ENCODE peak calls at places on chromosomes 11 and 22, in four cellular contexts. D is tibial nerve, F is esophagus squamous epithelium, A is mesendoderm. I is an unnamed sample.

GRCh38 chr11:76634934-76635333 is 35.6 kb downstream of the LRRC32 start:
- DNase-seq in D (no peak), A (no peak), F (no peak), I (no peak)

GRCh38 chr11:120091121-120091520 is 46.8 kb downstream of the TRIM29 start:
- DNase-seq in A (no peak), D (no peak), F (no peak), I (no peak)

GRCh38 chr11:114893329-114893728 is 215.0 kb downstream of the NXPE2 start:
- DNase-seq in F (no peak), D (no peak), A (no peak), I (no peak)

GRCh38 chr22:26825960-26826359 is 168.6 kb downstream of the MIAT start:
- DNase-seq in D (no peak), A (no peak), F (no peak), I (no peak)

GRCh38 chr22:37212174-37212906 is at the start of gene SSTR3:
- DNase-seq in D (no peak), F (no peak), A (no peak), I (no peak)

GRCh38 chr22:19713228-19713627 is 1.1 kb upstream of the SEPTIN5 start:
- DNase-seq in D (no peak), F (no peak), A (no peak), I (no peak)

GRCh38 chr11:27241316-27242122 is 121.5 kb downstream of the CCDC34 start:
- DNase-seq in F (no peak), A (peak), D (no peak), I (no peak)

GRCh38 chr11:75323609-75324008 is 27.9 kb downstream of the ARRB1 start:
- DNase-seq in F (no peak), D (no peak), A (peak), I (no peak)

GRCh38 chr11:35267504-35267903 is 128.5 kb downstream of the CD44 start:
- DNase-seq in A (no peak), D (no peak), F (no peak), I (no peak)

GRCh38 chr11:128302425-128303186 is 284.8 kb downstream of the ETS1 start:
- DNase-seq in D (no peak), F (no peak), A (peak), I (no peak)

GRCh38 chr22:29302681-29303465 is 3.6 kb upstream of the GAS2L1 start:
- DNase-seq in F (no peak), A (peak), D (no peak), I (no peak)

GRCh38 chr22:46563381-46564083 is 26.1 kb upstream of the CELSR1 start:
- DNase-seq in A (peak), D (peak), F (no peak), I (no peak)

GRCh38 chr22:27473533-27473932 is 328.0 kb downstream of the MN1 start:
- DNase-seq in A (peak), F (no peak), D (no peak), I (no peak)

GRCh38 chr22:36194971-36195370 is 6.6 kb downstream of the APOL4 start:
- DNase-seq in D (no peak), F (no peak), A (peak), I (peak)

GRCh38 chr11:30914143-30914762 is 328.1 kb upstream of the MPPED2 start:
- DNase-seq in D (no peak), A (peak), F (no peak), I (peak)

GRCh38 chr11:59841514-59841913 is 3.8 kb downstream of the CBLIF start:
- DNase-seq in F (no peak), A (no peak), D (no peak), I (no peak)

GRCh38 chr11:116736763-116737162 is 36.0 kb downstream of the BUD13 start:
- DNase-seq in F (no peak), A (peak), D (no peak), I (no peak)

GRCh38 chr11:34570584-34570983 is 50.3 kb upstream of the EHF start:
- DNase-seq in F (no peak), D (no peak), A (no peak), I (no peak)

GRCh38 chr11:90208857-90209256 is 14.0 kb downstream of the CHORDC1 start:
- DNase-seq in A (no peak), D (no peak), F (no peak), I (no peak)

GRCh38 chr11:114615448-114616361 is 20.1 kb upstream of the NXPE4 start:
- DNase-seq in D (no peak), F (no peak), A (no peak), I (no peak)

GRCh38 chr11:120527111-120527748 is 15.7 kb downstream of the GRIK4 start:
- DNase-seq in F (no peak), D (no peak), A (peak), I (no peak)

GRCh38 chr22:28440517-28441366 is 238.9 kb downstream of the TTC28 start:
- DNase-seq in A (no peak), D (no peak), F (no peak), I (no peak)

GRCh38 chr11:32448232-32448631 is 12.9 kb upstream of the WT1 start:
- DNase-seq in A (peak), D (no peak), F (no peak), I (no peak)

GRCh38 chr11:29809121-29809520 is 207.7 kb downstream of the KCNA4 start:
- DNase-seq in D (no peak), A (peak), F (no peak), I (no peak)

GRCh38 chr11:38274031-38274430 is 1676.0 kb upstream of the RAG2 start:
- DNase-seq in D (no peak), A (peak), F (no peak), I (no peak)

GRCh38 chr11:33723238-33723881 is 12.9 kb downstream of the CD59 start:
- DNase-seq in A (peak), F (no peak), D (no peak), I (no peak)

GRCh38 chr11:79617561-79617960 is 176.7 kb upstream of the TENM4 start:
- DNase-seq in A (peak), D (no peak), F (no peak), I (no peak)

GRCh38 chr11:128891410-128891861 is 280 bp downstream of the KCNJ5 start:
- DNase-seq in A (no peak), F (no peak), D (no peak), I (no peak)

GRCh38 chr11:6635082-6635932 is 16.1 kb upstream of the TPP1 start:
- DNase-seq in F (no peak), D (no peak), A (no peak), I (peak)

GRCh38 chr11:45225277-45225676 is 60.9 kb downstream of the SYT13 start:
- DNase-seq in A (no peak), F (no peak), D (no peak), I (no peak)

GRCh38 chr11:99693941-99694492 is 673.3 kb downstream of the CNTN5 start:
- DNase-seq in F (no peak), A (no peak), D (no peak), I (no peak)

GRCh38 chr22:19772673-19773469 is 12.3 kb downstream of the TBX1 start:
- DNase-seq in A (no peak), F (no peak), D (no peak), I (no peak)

GRCh38 chr22:50035131-50035881 is 22.7 kb upstream of the IL17REL start:
- DNase-seq in D (no peak), A (no peak), F (no peak), I (no peak)

GRCh38 chr11:10181811-10182210 is 112.2 kb downstream of the SBF2 start:
- DNase-seq in D (no peak), A (peak), F (no peak), I (no peak)
- H3K27ac ChIP-seq in D (no peak), A (no peak), F (no peak), I (no peak)

DNA sequence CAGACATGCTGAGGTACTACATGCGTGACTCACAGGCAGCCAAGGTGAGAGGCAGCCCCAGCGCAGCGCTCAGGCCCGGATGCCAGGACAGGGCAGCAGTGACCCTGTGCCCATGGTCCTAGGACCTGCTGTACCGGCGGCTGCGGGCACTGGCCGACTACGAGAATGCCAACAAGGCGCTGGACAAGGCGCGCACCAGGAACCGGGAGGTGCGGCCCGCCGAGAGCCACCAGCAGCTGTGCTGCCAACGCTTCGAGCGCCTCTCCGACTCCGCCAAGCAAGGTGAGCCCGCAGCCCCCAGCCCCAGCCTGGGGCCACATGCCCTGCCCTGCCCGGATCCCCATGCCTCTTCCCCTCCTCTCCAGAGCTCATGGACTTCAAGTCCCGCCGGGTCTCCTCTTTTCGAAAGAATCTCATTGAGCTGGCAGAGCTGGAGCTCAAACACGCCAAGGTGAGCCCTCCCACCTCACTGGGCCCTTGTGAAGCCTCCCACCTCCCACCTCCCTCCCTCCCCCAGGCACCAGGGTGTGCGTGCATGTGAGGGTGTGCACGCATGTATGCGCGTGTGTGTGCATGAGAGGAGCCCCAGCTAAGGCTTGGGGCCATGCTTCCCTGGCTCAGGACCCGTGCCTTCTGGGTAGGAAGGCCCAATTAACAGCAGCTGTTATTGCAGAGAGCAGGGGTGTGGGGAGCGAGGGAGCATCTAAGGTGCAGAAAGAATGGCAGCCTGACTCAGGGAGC is 5.3 kb downstream of the CFL1 start:
- DNase-seq in A (no peak), D (no peak), F (no peak), I (no peak)
- H3K27ac ChIP-seq in A (no peak), D (no peak), F (no peak), I (no peak)

DNA sequence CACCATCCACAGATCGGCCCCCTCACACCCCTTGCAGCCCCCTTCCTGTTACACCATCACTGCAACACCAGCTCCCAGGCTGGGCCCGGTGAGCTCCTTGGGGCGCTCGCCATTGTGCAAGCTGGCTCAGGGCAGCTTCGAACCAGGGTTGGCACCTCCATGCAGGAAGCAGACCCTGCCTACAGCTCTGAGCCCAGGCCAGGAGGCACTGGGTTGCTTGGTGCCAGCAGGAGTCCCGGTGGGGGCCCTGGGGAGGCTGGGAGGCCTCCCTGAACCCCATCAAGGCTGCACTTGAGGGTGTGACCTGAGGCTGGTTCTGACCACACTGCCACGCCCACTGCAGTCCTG is 417.1 kb downstream of the CTTN start:
- DNase-seq in F (no peak), A (no peak), D (no peak), I (no peak)
- H3K27ac ChIP-seq in F (no peak), A (no peak), D (no peak), I (no peak)

GRCh38 chr11:94925422-94926270 is 47.7 kb downstream of the CWC15 start:
- DNase-seq in D (no peak), A (peak), F (no peak), I (no peak)
- H3K27ac ChIP-seq in D (no peak), A (peak), F (peak), I (peak)

GRCh38 chr11:16125796-16126195 is 230.6 kb downstream of the SOX6 start:
- DNase-seq in F (no peak), D (no peak), A (no peak), I (no peak)
- H3K27ac ChIP-seq in F (no peak), D (no peak), A (no peak), I (no peak)

GRCh38 chr11:111631666-111632039 is 29.4 kb downstream of the SIK2 start:
- DNase-seq in F (no peak), A (peak), D (no peak), I (no peak)
- H3K27ac ChIP-seq in F (no peak), A (no peak), D (no peak), I (no peak)

GRCh38 chr11:49151211-49151610 is 57.2 kb downstream of the FOLH1 start:
- DNase-seq in D (no peak), F (no peak), A (no peak), I (no peak)
- H3K27ac ChIP-seq in D (no peak), F (no peak), A (no peak), I (no peak)

GRCh38 chr11:61957028-61957770 is 7.0 kb downstream of the BEST1 start:
- DNase-seq in F (no peak), A (no peak), D (no peak), I (no peak)

GRCh38 chr11:61956191-61957027 is 6.3 kb downstream of the BEST1 start:
- DNase-seq in F (no peak), D (no peak), A (no peak), I (no peak)

GRCh38 chr11:61955031-61955415 is 4.9 kb downstream of the BEST1 start:
- DNase-seq in A (peak), F (no peak), D (no peak), I (peak)

GRCh38 chr11:61954106-61955030 is 4.2 kb downstream of the BEST1 start:
- DNase-seq in F (no peak), D (no peak), A (no peak), I (no peak)

GRCh38 chr11:61955416-61956135 is 5.4 kb downstream of the BEST1 start:
- DNase-seq in D (no peak), A (peak), F (no peak), I (no peak)
- H3K27ac ChIP-seq in D (peak), A (no peak), F (peak), I (peak)

I was measured in caudate nucleus.